ENCODE peak calls at places on chromosomes 11 and 22, in five cellular contexts. O is A549, K is K562, I is H1, N is GM12878. V is an unnamed sample.

GRCh38 chr11:111730031-111730430 is 36.2 kb downstream of the PPP2R1B start:
- DNase-seq in K (no peak), N (no peak), I (no peak), O (no peak), V (no peak)

GRCh38 chr22:50727678-50728522 is 10.1 kb upstream of the ACR start:
- DNase-seq in I (no peak), K (no peak), N (no peak), O (no peak), V (no peak)

GRCh38 chr22:39309881-39310714 is 9.3 kb downstream of the RPL3 start:
- DNase-seq in K (no peak), O (no peak), I (no peak), N (no peak), V (no peak)

GRCh38 chr11:112656772-112657428 is 304.3 kb upstream of the NCAM1 start:
- DNase-seq in N (peak; percentile 25), O (no peak), K (no peak), I (no peak), V (no peak)

GRCh38 chr22:30196141-30196866 is 50.3 kb downstream of the LIF start:
- DNase-seq in N (peak; percentile 43), I (peak; percentile 70), K (peak; percentile 28), O (peak; percentile 100), V (peak; percentile 84)

GRCh38 chr11:17352925-17353227 is 1.3 kb downstream of the NCR3LG1 start:
- DNase-seq in O (peak; percentile 59), K (peak; percentile 57), N (no peak), I (no peak), V (peak; percentile 35)

GRCh38 chr11:26219506-26220117 is 112.3 kb upstream of the ANO3 start:
- DNase-seq in O (no peak), K (no peak), I (no peak), N (no peak), V (no peak)

GRCh38 chr11:117818036-117818858 is 6.3 kb downstream of the FXYD2 start:
- DNase-seq in I (no peak), O (peak; percentile 25), K (peak; percentile 19), N (no peak), V (no peak)

GRCh38 chr11:110971110-110971509 is 258.9 kb upstream of the ARHGAP20 start:
- DNase-seq in O (no peak), K (no peak), N (no peak), I (no peak), V (no peak)

GRCh38 chr11:74671520-74672196 is 59.6 kb downstream of the CHRDL2 start:
- DNase-seq in K (no peak), N (no peak), I (no peak), O (peak; percentile 51), V (no peak)

GRCh38 chr11:103380031-103380430 is 270.8 kb downstream of the DYNC2H1 start:
- DNase-seq in K (no peak), O (no peak), I (no peak), N (no peak), V (no peak)

GRCh38 chr22:19871023-19871844 is 16.6 kb upstream of the GNB1L start:
- DNase-seq in K (no peak), I (no peak), O (no peak), N (no peak), V (no peak)

GRCh38 chr11:134370526-134371435 is 39.0 kb downstream of the GLB1L2 start:
- DNase-seq in N (no peak), I (no peak), O (no peak), K (no peak), V (no peak)

GRCh38 chr22:22682807-22683667 is 38.6 kb downstream of the GGTLC2 start:
- DNase-seq in K (no peak), O (peak; percentile 24), I (no peak), N (no peak), V (no peak)

GRCh38 chr11:843818-844692 is 1.4 kb downstream of the TSPAN4 start:
- DNase-seq in K (peak; percentile 49), O (peak; percentile 96), N (no peak), I (peak; percentile 89), V (peak; percentile 89)
- TF ChIP-seq KDM1A in K (no peak), O (no peak), N (no peak), I (peak; percentile 13), V (peak; percentile 51)

DNA sequence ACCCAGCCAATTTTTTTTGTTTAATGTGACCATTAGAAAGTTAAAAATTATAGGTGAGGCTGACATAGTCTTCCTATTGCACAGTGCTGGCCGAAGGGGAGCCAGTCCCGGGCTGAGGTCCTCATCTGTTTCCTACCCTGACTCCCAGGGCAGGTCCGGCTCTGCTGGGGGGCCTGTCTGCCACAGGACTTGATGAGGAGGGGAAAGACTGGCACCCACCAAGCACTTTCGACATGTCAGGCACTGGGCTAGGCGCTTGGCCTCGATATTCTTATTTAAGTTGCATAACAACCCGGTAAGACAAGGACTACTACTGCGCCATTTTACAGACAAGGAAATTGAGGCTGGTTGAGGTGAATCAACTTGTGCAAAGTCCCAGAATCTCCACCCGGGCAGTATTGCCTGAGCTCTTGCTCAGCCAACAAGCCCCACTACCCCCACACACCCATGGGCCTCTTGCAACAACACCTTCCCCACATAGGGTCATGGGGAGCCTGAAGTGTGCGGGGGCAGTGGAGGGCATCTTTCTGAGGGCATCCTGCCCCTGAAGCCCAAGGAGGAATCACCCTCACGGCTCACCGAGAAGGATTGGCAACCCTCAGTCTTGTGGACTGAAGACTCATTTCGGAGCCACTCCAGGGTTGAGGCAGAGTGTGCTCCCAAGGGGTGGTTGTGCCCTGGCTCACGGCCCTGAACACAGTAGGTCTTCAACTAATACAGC is 62.7 kb upstream of the LINC01488 start:
- DNase-seq in I (no peak), K (no peak), O (no peak), N (no peak), V (no peak)
- TF ChIP-seq KDM1A in I (no peak), K (no peak), O (no peak), N (no peak), V (no peak)

GRCh38 chr11:28072321-28072720 is 35.6 kb downstream of the KIF18A start:
- DNase-seq in O (no peak), K (no peak), I (no peak), N (no peak), V (no peak)
- TF ChIP-seq KDM1A in O (no peak), K (no peak), I (no peak), N (no peak), V (no peak)

GRCh38 chr11:131849485-131849884 is 479.1 kb downstream of the NTM start:
- DNase-seq in I (no peak), N (no peak), K (no peak), O (no peak), V (no peak)
- TF ChIP-seq KDM1A in I (no peak), N (no peak), K (no peak), O (no peak), V (no peak)

DNA sequence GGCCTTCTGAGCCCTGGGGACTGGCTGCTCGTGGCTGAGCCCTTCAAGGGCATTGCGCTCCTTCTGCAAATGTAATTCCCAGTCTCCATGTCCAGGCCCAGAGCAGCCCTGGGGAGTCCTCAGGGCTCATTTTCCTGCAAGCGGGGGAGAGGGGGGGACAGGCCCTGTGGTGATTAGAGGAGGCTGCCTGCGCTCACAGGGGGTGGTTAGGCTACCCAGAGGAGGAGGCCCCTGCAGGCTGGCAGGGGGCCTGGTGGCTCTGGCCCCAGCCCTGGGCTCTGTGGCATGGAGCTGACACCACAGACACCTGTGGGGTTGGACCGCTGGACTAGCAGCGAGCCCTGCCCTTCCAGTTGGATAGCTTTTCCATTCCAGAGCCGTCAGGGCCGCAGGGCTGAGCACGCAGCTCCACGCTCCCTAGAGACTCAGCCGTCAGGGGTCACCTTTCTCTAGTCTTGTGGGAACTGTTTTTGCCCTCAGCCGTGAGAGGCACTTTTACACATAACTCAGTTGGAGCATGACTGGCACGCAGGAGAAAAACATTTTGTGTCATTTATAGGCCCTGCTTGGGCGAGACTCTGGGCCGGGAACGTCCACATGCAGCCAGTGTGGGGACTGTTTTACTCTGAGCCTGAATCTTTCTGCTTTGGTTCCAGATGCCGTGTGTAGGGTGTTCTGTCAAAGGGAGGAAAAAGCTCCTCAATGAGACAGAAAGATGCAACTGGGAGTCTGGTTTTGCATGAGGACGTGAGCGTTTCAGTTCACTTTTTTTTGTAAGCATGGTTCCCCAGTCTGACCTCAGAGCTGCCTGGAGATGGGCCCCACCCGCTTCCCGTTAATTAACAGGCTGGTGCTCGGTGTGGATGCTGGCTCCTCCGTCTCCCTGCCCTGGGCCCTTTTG is 58.1 kb downstream of the LRP5 start:
- DNase-seq in O (no peak), K (no peak), N (peak; percentile 89), I (no peak), V (no peak)
- TF ChIP-seq KDM1A in O (no peak), K (no peak), N (no peak), I (no peak), V (no peak)

GRCh38 chr11:12674936-12675696 is 895 bp downstream of the TEAD1 start:
- DNase-seq in K (peak; percentile 52), N (no peak), O (no peak), I (no peak), V (no peak)
- TF ChIP-seq KDM1A in K (no peak), N (no peak), O (no peak), I (no peak), V (no peak)

DNA sequence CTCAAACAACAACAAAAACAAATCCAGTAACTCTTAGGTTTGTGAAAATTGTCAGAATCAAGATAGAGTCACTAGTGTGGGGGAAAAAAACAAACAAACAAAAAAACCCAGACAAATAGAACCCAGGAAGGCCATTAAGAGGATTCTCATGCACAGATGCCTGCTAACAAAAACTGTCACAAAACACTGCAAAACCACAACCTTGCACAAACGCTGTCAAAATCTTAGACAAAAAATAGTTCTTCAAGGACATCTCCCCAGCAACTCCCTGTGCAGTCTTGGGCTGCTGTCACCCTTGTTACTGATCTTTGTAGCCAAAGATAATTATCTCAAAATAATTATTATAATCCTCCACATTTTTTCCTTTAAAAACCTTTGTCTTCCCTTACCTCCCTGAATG is 4.6 kb upstream of the ZBED5 start:
- DNase-seq in N (no peak), K (no peak), I (no peak), O (no peak), V (no peak)
- TF ChIP-seq KDM1A in N (no peak), K (no peak), I (no peak), O (no peak), V (no peak)

GRCh38 chr11:27701262-27702105 is 1.2 kb upstream of the BDNF start:
- DNase-seq in O (peak; percentile 59), N (no peak), I (no peak), K (no peak), V (no peak)

GRCh38 chr11:27699926-27700350 is 317 bp downstream of the BDNF start:
- DNase-seq in I (no peak), O (no peak), N (no peak), K (no peak), V (no peak)

GRCh38 chr11:27699242-27699925 is 871 bp downstream of the BDNF start:
- DNase-seq in K (no peak), O (peak; percentile 73), I (no peak), N (no peak), V (no peak)

GRCh38 chr11:27698872-27699241 is 1.4 kb downstream of the BDNF start:
- DNase-seq in O (peak; percentile 92), N (peak; percentile 23), I (peak; percentile 83), K (peak; percentile 81), V (peak; percentile 43)

GRCh38 chr11:27700351-27701261 is at the start of gene BDNF:
- DNase-seq in O (peak; percentile 67), K (no peak), I (no peak), N (no peak), V (no peak)
- TF ChIP-seq KDM1A in O (no peak), K (no peak), I (no peak), N (no peak), V (no peak)

DNA sequence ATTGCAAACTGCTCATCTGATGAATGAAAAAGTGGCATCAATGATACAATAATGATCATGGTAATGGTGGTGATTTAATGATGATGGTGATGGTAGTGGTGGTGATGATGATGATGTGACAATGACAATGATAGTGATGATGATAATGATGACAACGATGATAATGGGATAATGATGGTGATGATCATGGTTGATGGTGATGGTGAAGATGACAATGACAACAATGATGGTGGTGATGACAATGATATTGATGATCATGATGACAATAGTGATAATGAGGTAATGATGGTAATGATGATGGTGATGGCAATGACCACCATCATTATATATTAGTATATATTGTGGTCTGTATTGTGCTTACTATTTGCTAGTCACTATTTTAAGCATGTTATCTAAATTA is 474.3 kb downstream of the TBC1D22A start:
- DNase-seq in O (no peak), K (no peak), I (no peak), N (no peak), V (no peak)
- TF ChIP-seq KDM1A in O (no peak), K (no peak), I (no peak), N (no peak), V (no peak)